ENCODE peak calls at places on chromosomes 6 and 20, in seven cellular contexts. H, E, F, R, W, Y and D are unnamed samples.

GRCh38 chr6:140462495-140463311 is 1088.3 kb upstream of the CITED2 start:
- DNase-seq in Y (no peak), W (no peak), F (no peak), E (no peak), H (no peak), R (no peak), D (no peak)

GRCh38 chr6:35368038-35368887 is 25.9 kb downstream of the PPARD start:
- DNase-seq in R (no peak), W (no peak), F (peak; percentile 14), Y (no peak), E (no peak), H (no peak), D (no peak)

GRCh38 chr20:50321797-50322480 is 131.3 kb downstream of the CEBPB start:
- DNase-seq in R (peak; percentile 62), W (no peak), F (no peak), H (no peak), Y (no peak), E (peak; percentile 80), D (no peak)

GRCh38 chr6:137076277-137077068 is 31.7 kb upstream of the IL20RA start:
- DNase-seq in W (peak; percentile 21), R (peak; percentile 86), Y (peak; percentile 5), F (peak; percentile 14), H (no peak), E (peak; percentile 78), D (peak; percentile 88)

GRCh38 chr6:16758163-16758975 is 2.9 kb downstream of the ATXN1 start:
- DNase-seq in H (no peak), R (peak; percentile 37), W (peak; percentile 16), E (no peak), Y (peak; percentile 18), F (peak; percentile 34), D (no peak)

GRCh38 chr6:168417158-168417557 is 23.8 kb upstream of the SMOC2 start:
- DNase-seq in H (peak; percentile 75), R (peak; percentile 67), W (no peak), Y (no peak), F (no peak), E (no peak), D (no peak)

GRCh38 chr6:161137839-161138544 is 135.9 kb downstream of the AGPAT4 start:
- DNase-seq in Y (no peak), R (no peak), F (no peak), W (no peak), E (no peak), H (peak; percentile 72), D (no peak)

GRCh38 chr6:156809034-156809433 is 31.9 kb downstream of the ARID1B start:
- DNase-seq in R (no peak), Y (no peak), F (no peak), W (no peak), E (no peak), H (no peak), D (no peak)

GRCh38 chr6:128630213-128630612 is 109.8 kb upstream of the PTPRK start:
- DNase-seq in H (no peak), R (no peak), W (no peak), E (no peak), F (no peak), Y (no peak), D (peak; percentile 1)

GRCh38 chr20:64150756-64151633 is 13.3 kb upstream of the MYT1 start:
- DNase-seq in E (peak; percentile 20), H (no peak), R (peak; percentile 9), F (no peak), Y (no peak), W (no peak), D (no peak)

GRCh38 chr6:106858653-106859092 is 115.9 kb downstream of the CD24 start:
- DNase-seq in E (no peak), W (no peak), R (no peak), H (peak; percentile 84), F (no peak), Y (no peak), D (peak; percentile 54)

GRCh38 chr6:121851056-121851455 is 415.6 kb downstream of the GJA1 start:
- DNase-seq in R (no peak), E (no peak), Y (no peak), W (no peak), F (no peak), H (no peak), D (no peak)

GRCh38 chr20:37349517-37350491 is 3.9 kb downstream of the SRC start:
- DNase-seq in Y (no peak), E (no peak), F (no peak), R (peak; percentile 70), H (no peak), W (no peak), D (no peak)
- H3K4me1 ChIP-seq in Y (peaks cover 6% of the 10 kb centered on the region), E (peaks cover 44% of the 10 kb centered on the region), F (no peaks in the 10 kb centered on the region), R (peaks cover 3% of the 10 kb centered on the region), H (peaks cover 73% of the 10 kb centered on the region), W (no peaks in the 10 kb centered on the region), D (peaks cover 30% of the 10 kb centered on the region)

DNA sequence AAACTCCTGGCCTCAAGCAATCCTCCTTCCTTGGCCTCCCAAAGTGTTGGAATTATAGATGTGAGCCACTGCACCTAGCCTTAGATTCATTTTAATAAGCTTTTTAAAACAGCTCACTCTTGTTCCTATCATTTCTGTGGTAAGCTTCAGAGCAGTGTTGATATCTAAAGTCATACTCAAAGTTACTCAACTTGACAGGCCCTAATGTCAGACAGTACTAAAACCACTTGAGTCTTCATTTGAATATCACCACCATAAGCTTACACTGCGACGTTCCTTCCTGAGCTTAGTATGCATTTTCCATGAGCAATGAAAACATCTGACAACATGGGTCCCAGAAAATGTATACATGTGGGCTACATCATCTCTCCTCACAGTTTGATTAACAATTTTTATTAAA is 6.0 kb downstream of the FUCA2 start:
- DNase-seq in Y (no peak), W (no peak), F (no peak), R (no peak), H (no peak), E (no peak), D (no peak)
- H3K4me3 ChIP-seq in Y (no peak overlapping the region), W (no peak overlapping the region), F (no peak overlapping the region), R (no peak overlapping the region), H (no peak overlapping the region), E (no peak overlapping the region), D (no peak overlapping the region)

GRCh38 chr20:47583551-47583950 is 81.9 kb downstream of the NCOA3 start:
- DNase-seq in R (no peak), H (no peak), Y (no peak), E (no peak), F (no peak), W (no peak), D (no peak)
- H3K4me1 ChIP-seq in R (peaks cover 7% of the 10 kb centered on the region), H (peaks cover 38% of the 10 kb centered on the region), Y (no peaks in the 10 kb centered on the region), E (peaks cover 24% of the 10 kb centered on the region), F (no peaks in the 10 kb centered on the region), W (no peaks in the 10 kb centered on the region), D (no peaks in the 10 kb centered on the region)

GRCh38 chr20:52103911-52104545 is 87.6 kb downstream of the ZFP64 start:
- DNase-seq in F (no peak), W (no peak), H (no peak), R (no peak), Y (no peak), E (no peak), D (no peak)
- H3K4me3 ChIP-seq in F (peak overlapping the region; percentile 2), W (peak overlapping the region; percentile 50), H (peak overlapping the region; percentile 31), R (peak overlapping the region; percentile 45), Y (no peak overlapping the region), E (peak overlapping the region; percentile 42), D (no peak overlapping the region)

DNA sequence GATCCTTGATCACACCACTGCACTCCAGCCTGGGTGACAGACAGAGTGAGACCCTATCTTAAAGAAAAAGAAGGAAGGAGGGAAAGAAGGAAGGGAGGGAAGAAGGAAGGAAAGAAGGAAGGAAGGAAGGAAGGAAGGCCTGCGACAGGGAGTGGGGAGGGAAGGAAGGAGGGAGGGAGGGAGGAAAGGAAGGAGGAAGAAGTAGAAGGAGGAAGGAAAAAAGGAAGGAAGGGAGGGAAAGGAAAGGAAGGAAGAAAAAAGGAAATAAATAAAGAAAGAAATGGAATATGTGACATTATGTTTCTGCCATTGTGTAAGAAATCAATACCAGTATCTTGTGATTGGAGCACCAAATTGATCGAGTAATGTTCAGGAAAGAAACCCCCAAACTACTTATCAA is 16.2 kb downstream of the PHACTR2 start:
- DNase-seq in E (no peak), F (no peak), W (no peak), H (no peak), R (no peak), Y (no peak), D (no peak)
- H3K4me1 ChIP-seq in E (peaks cover 75% of the 10 kb centered on the region), F (no peaks in the 10 kb centered on the region), W (no peaks in the 10 kb centered on the region), H (peaks cover 40% of the 10 kb centered on the region), R (peaks cover 2% of the 10 kb centered on the region), Y (peaks cover 9% of the 10 kb centered on the region), D (no peaks in the 10 kb centered on the region)